ENCODE peak calls at places on chromosome 16, in five cellular contexts. U is effector memory CD4-positive, alpha-beta T cell; V is brain microvascular endothelial cell; Y is MM.1S; H is tibial artery. B is an unnamed sample.

GRCh38 chr16:75196826-75197225 is 10.1 kb downstream of the CTRB2 start:
- DNase-seq in Y (no peak), H (no peak), U (no peak), V (no peak), B (no peak)

GRCh38 chr16:4214215-4214621 is 27.7 kb downstream of the SRL start:
- DNase-seq in U (no peak), H (no peak), Y (no peak), V (peak; percentile 79), B (no peak)

GRCh38 chr16:68069511-68070248 is 15.5 kb upstream of the NFATC3 start:
- DNase-seq in V (no peak), H (no peak), Y (no peak), U (peak; percentile 29), B (no peak)

GRCh38 chr16:76970087-76970744 is 220.8 kb upstream of the MON1B start:
- DNase-seq in V (no peak), U (no peak), Y (no peak), H (no peak), B (no peak)

GRCh38 chr16:68005786-68006286 is 6.6 kb upstream of the DPEP2 start:
- DNase-seq in H (peak; percentile 55), V (no peak), Y (peak; percentile 43), U (no peak), B (peak; percentile 46)

GRCh38 chr16:1071561-1072225 is 854 bp upstream of the SSTR5 start:
- DNase-seq in V (no peak), H (no peak), Y (no peak), U (no peak), B (peak; percentile 79)

GRCh38 chr16:81198635-81199034 is 39.9 kb upstream of the BCO1 start:
- DNase-seq in Y (no peak), U (no peak), V (no peak), H (no peak), B (no peak)

GRCh38 chr16:73034374-73034773 is 13.6 kb downstream of the ZFHX3 start:
- DNase-seq in U (no peak), H (no peak), V (no peak), Y (no peak), B (no peak)

GRCh38 chr16:27314161-27314723 is 468 bp downstream of the IL4R start:
- DNase-seq in Y (no peak), V (peak; percentile 97), U (peak; percentile 48), H (peak; percentile 69), B (no peak)

GRCh38 chr16:79981814-79982213 is 381.3 kb upstream of the MAF start:
- DNase-seq in Y (no peak), H (no peak), V (no peak), U (no peak), B (no peak)

GRCh38 chr16:77171750-77172635 is 19.0 kb upstream of the MON1B start:
- DNase-seq in V (peak; percentile 62), H (no peak), Y (peak; percentile 28), U (no peak), B (peak; percentile 41)

GRCh38 chr16:58678716-58679115 is 5.9 kb downstream of the SLC38A7 start:
- DNase-seq in U (no peak), Y (no peak), V (no peak), H (no peak), B (peak; percentile 19)

GRCh38 chr16:28882476-28883180 is 4.3 kb downstream of the ATP2A1 start:
- DNase-seq in U (no peak), V (no peak), H (no peak), Y (no peak), B (peak; percentile 85)

GRCh38 chr16:24091125-24091524 is 165.0 kb upstream of the CACNG3 start:
- DNase-seq in Y (no peak), H (no peak), U (no peak), V (no peak), B (no peak)

GRCh38 chr16:86826931-86827330 is 248.6 kb downstream of the FOXL1 start:
- DNase-seq in H (no peak), U (no peak), V (no peak), Y (no peak), B (peak; percentile 71)

GRCh38 chr16:1414532-1415265 is at the start of gene UNKL:
- DNase-seq in Y (peak; percentile 87), H (peak; percentile 62), V (peak; percentile 13), U (peak; percentile 68), B (peak; percentile 100)

GRCh38 chr16:72938426-72939164 is 109.3 kb downstream of the ZFHX3 start:
- DNase-seq in V (peak; percentile 91), Y (no peak), U (no peak), H (peak; percentile 99), B (no peak)

GRCh38 chr16:48910214-48910613 is 300.2 kb upstream of the N4BP1 start:
- DNase-seq in V (no peak), Y (no peak), U (no peak), H (no peak), B (no peak)

GRCh38 chr16:72291531-72291981 is 119.6 kb upstream of the PMFBP1 start:
- DNase-seq in U (no peak), H (no peak), V (peak; percentile 83), Y (no peak), B (no peak)

GRCh38 chr16:4358831-4359561 is 7.9 kb upstream of the PAM16 start:
- DNase-seq in H (no peak), U (peak; percentile 31), Y (no peak), V (no peak), B (peak; percentile 98)

GRCh38 chr16:81571175-81571574 is 126.6 kb downstream of the CMIP start:
- DNase-seq in U (no peak), V (no peak), Y (no peak), H (no peak), B (no peak)

GRCh38 chr16:66026211-66026610 is 340.3 kb upstream of the CDH5 start:
- DNase-seq in H (no peak), U (no peak), V (peak; percentile 19), Y (no peak), B (peak; percentile 70)

GRCh38 chr16:23113185-23113584 is 36.1 kb downstream of the USP31 start:
- DNase-seq in Y (no peak), U (no peak), H (no peak), V (no peak), B (no peak)

GRCh38 chr16:10961231-10961630 is 16.9 kb downstream of the CLEC16A start:
- DNase-seq in V (peak; percentile 90), H (peak; percentile 72), Y (no peak), U (no peak), B (no peak)

GRCh38 chr16:10954903-10955302 is 10.5 kb downstream of the CLEC16A start:
- DNase-seq in Y (no peak), U (no peak), V (no peak), H (no peak), B (no peak)

GRCh38 chr16:10964039-10964890 is 19.9 kb downstream of the CLEC16A start:
- DNase-seq in Y (peak; percentile 83), H (peak; percentile 78), U (peak; percentile 65), V (peak; percentile 66), B (peak; percentile 79)

GRCh38 chr16:10957771-10958486 is 13.6 kb downstream of the CLEC16A start:
- DNase-seq in V (no peak), Y (no peak), H (no peak), U (no peak), B (no peak)

GRCh38 chr16:10959161-10959560 is 14.8 kb downstream of the CLEC16A start:
- DNase-seq in H (no peak), U (no peak), Y (no peak), V (no peak), B (no peak)
- H3K4me3 ChIP-seq in H (no peak overlapping the region), U (no peak overlapping the region), Y (no peak overlapping the region), V (no peak overlapping the region), B (no peak overlapping the region)

GRCh38 chr16:31476305-31477219 is 4.6 kb downstream of the TGFB1I1 start:
- DNase-seq in U (peak; percentile 71), Y (peak; percentile 59), H (peak; percentile 74), V (no peak), B (peak; percentile 98)
- H3K27me3 ChIP-seq in U (peaks cover 7% of the 10 kb centered on the region), Y (peaks cover 30% of the 10 kb centered on the region), H (no peaks in the 10 kb centered on the region), V (no peaks in the 10 kb centered on the region), B (peaks cover 62% of the 10 kb centered on the region)

DNA sequence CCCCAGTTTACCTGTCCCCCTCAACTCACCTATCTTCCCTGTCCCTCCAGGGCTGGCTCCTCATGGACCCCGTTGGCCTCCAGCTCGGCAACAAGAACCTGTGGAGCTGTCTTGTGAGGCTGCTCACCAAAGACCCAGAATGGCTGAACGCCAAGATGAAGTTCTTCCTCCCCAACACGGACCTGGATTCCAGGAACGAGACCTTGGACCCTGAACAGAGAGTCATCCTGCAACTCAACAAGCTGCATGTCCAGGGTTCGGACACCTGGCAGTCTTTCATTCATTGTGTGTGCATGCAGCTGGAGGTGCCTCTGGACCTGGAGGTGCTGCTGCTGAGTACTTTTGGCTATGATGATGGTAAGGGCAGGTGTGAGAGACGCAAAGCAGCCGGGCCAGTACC is 31.3 kb downstream of the NLRC5 start:
- DNase-seq in Y (no peak), V (no peak), U (no peak), H (no peak), B (peak; percentile 14)
- H3K36me3 ChIP-seq in Y (no peaks in the 10 kb centered on the region), V (peaks cover 27% of the 10 kb centered on the region), U (peaks cover 62% of the 10 kb centered on the region), H (peaks cover 34% of the 10 kb centered on the region), B (no peaks in the 10 kb centered on the region)

DNA sequence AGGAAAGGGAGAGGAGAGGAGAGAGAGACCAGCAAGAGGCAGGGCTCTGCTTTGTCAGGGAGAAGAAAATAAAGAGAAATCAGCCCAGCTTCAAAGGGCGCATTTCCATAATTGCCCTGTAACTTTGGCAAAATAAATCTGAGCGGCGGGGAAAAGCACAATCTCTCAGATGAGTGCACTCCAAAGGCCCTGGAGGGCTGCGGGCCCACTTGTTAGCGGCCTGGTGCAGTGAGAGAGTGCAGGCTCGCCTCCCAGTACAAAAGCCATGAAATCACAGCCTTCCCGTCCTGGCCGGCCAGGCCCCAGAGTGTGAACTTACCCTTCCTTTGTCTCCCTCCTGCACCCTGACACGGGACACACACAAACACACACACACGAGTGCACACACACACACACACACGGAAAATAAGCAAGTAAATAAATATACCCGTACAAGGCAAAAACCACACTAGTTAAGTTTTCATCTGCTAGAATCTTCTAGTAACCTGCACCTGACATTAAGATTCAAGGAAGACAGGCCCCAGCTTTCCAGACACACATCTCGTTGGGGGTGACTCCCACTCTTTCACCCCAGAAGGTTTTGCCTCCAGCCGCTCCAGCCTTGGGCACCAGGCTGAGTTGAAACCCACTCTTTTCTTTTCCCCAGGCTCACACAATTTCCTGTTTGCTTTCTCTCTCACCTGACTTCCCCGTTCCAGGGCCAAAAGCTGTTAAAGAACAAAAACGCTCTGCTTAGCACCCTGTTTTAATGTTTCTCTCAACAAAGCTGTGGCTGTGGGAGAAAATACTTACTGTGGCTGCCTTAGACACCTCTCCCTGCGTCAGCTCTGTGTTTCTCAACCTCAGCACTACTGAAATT is 8.5 kb downstream of the IRX3 start:
- DNase-seq in V (no peak), U (no peak), Y (no peak), H (no peak), B (peak; percentile 36)
- H3K4me3 ChIP-seq in V (no peak overlapping the region), U (no peak overlapping the region), Y (no peak overlapping the region), H (no peak overlapping the region), B (no peak overlapping the region)

GRCh38 chr16:2955779-2956565 is 8.1 kb upstream of the KREMEN2 start:
- DNase-seq in U (no peak), H (no peak), V (no peak), Y (no peak), B (peak; percentile 80)
- H3K27me3 ChIP-seq in U (peaks cover 8% of the 10 kb centered on the region), H (no peaks in the 10 kb centered on the region), V (no peaks in the 10 kb centered on the region), Y (peaks cover 7% of the 10 kb centered on the region), B (no peaks in the 10 kb centered on the region)